ENCODE peak calls at places on chromosome 17, in eight cellular contexts. J is pancreas, M is cardiac fibroblast, D is epithelial cell of proximal tubule, X is dorsolateral prefrontal cortex, U is fibroblast of pulmonary artery, Q is tibial nerve, A is mucosa of descending colon. F is an unnamed sample.

GRCh38 chr17:80646328-80646727 is 101.7 kb downstream of the RPTOR start:
- DNase-seq in U (no peak), M (no peak), J (no peak), Q (no peak), D (no peak), X (no peak), A (no peak), F (no peak)

GRCh38 chr17:39632153-39632941 is 4.6 kb upstream of the STARD3 start:
- DNase-seq in D (no peak), J (peak; percentile 78), A (peak; percentile 91), Q (no peak), X (peak; percentile 34), U (no peak), M (no peak), F (no peak)

GRCh38 chr17:56598471-56598870 is 5.0 kb downstream of the NOG start:
- DNase-seq in X (no peak), Q (no peak), A (no peak), D (no peak), M (no peak), U (no peak), J (no peak), F (no peak)

GRCh38 chr17:80208050-80208449 is 12.1 kb downstream of the SGSH start:
- DNase-seq in Q (no peak), A (no peak), U (no peak), J (no peak), M (no peak), D (no peak), X (no peak), F (no peak)

GRCh38 chr17:50062323-50063243 is 6.7 kb downstream of the ITGA3 start:
- DNase-seq in A (peak; percentile 89), X (no peak), D (peak; percentile 85), M (peak; percentile 90), J (peak; percentile 23), Q (no peak), U (peak; percentile 79), F (no peak)

GRCh38 chr17:30021708-30022317 is 80.4 kb downstream of the EFCAB5 start:
- DNase-seq in M (peak; percentile 70), A (peak; percentile 67), D (no peak), Q (no peak), J (no peak), X (no peak), U (peak; percentile 73), F (peak; percentile 66)

GRCh38 chr17:37642706-37643105 is 540 bp downstream of the DDX52 start:
- DNase-seq in A (no peak), J (no peak), M (peak; percentile 42), D (no peak), X (no peak), Q (no peak), U (peak; percentile 45), F (no peak)

GRCh38 chr17:80678621-80679020 is 134.0 kb downstream of the RPTOR start:
- DNase-seq in X (no peak), Q (no peak), M (peak; percentile 51), A (no peak), U (peak; percentile 53), D (no peak), J (no peak), F (no peak)

GRCh38 chr17:48127371-48128051 is 19.9 kb downstream of the SNX11 start:
- DNase-seq in J (no peak), D (peak; percentile 51), M (no peak), U (peak; percentile 21), X (no peak), Q (no peak), A (no peak), F (no peak)

GRCh38 chr17:27547301-27547683 is 83.7 kb upstream of the LGALS9 start:
- DNase-seq in X (no peak), U (no peak), M (no peak), Q (no peak), J (no peak), A (no peak), D (no peak), F (no peak)

GRCh38 chr17:54013117-54013516 is 190.4 kb downstream of the KIF2B start:
- DNase-seq in D (no peak), A (no peak), U (no peak), M (no peak), Q (no peak), X (no peak), J (no peak), F (no peak)

GRCh38 chr17:28950017-28950751 is 1.1 kb downstream of the PHF12 start:
- DNase-seq in X (no peak), A (peak; percentile 69), J (peak; percentile 65), D (no peak), U (peak; percentile 48), Q (no peak), M (peak; percentile 52), F (peak; percentile 66)

GRCh38 chr17:49994085-49995054 is 654 bp downstream of the DLX3 start:
- DNase-seq in D (no peak), J (no peak), X (no peak), U (no peak), A (no peak), Q (no peak), M (no peak), F (no peak)

GRCh38 chr17:81097134-81097942 is 62.4 kb downstream of the BAIAP2 start:
- DNase-seq in X (peak; percentile 71), Q (peak; percentile 83), D (no peak), J (no peak), M (peak; percentile 87), A (peak; percentile 83), U (peak; percentile 83), F (peak; percentile 35)

GRCh38 chr17:49414271-49414621 is 436 bp downstream of the PHB1 start:
- DNase-seq in J (no peak), X (no peak), Q (no peak), D (no peak), M (no peak), U (no peak), A (peak; percentile 48), F (no peak)

GRCh38 chr17:7476474-7476873 is 3.0 kb downstream of the ZBTB4 start:
- DNase-seq in M (peak; percentile 31), Q (no peak), A (no peak), D (no peak), U (peak; percentile 46), X (no peak), J (no peak), F (no peak)

GRCh38 chr17:27782791-27783206 is 17.5 kb downstream of the NOS2 start:
- DNase-seq in U (no peak), A (no peak), X (no peak), D (no peak), M (no peak), J (no peak), Q (no peak), F (no peak)

GRCh38 chr17:81161972-81162371 is 3.3 kb upstream of the PVALEF start:
- DNase-seq in M (no peak), U (no peak), J (no peak), X (no peak), Q (no peak), D (no peak), A (no peak), F (no peak)

GRCh38 chr17:419073-419735 is 66.6 kb upstream of the RPH3AL start:
- DNase-seq in X (no peak), U (no peak), D (no peak), J (no peak), M (no peak), Q (no peak), A (no peak), F (no peak)

GRCh38 chr17:80109713-80110446 is 8.5 kb downstream of the GAA start:
- DNase-seq in M (no peak), J (peak; percentile 1), X (no peak), A (no peak), Q (no peak), U (no peak), D (no peak), F (no peak)

GRCh38 chr17:72321886-72322285 is 201.1 kb downstream of the SOX9 start:
- DNase-seq in D (no peak), U (no peak), Q (no peak), M (no peak), J (no peak), A (no peak), X (no peak), F (no peak)

GRCh38 chr17:15332338-15332737 is 9.1 kb downstream of the TEKT3 start:
- DNase-seq in J (no peak), D (no peak), U (no peak), A (no peak), X (no peak), Q (no peak), M (no peak), F (no peak)

GRCh38 chr17:60134396-60135159 is 15.2 kb upstream of the CA4 start:
- DNase-seq in X (no peak), M (peak; percentile 61), A (peak; percentile 12), U (peak; percentile 69), Q (no peak), D (no peak), J (peak; percentile 3), F (no peak)

GRCh38 chr17:50127661-50128361 is 2.1 kb downstream of the SAMD14 start:
- DNase-seq in U (peak; percentile 40), Q (no peak), M (no peak), J (no peak), X (no peak), D (no peak), A (no peak), F (no peak)

GRCh38 chr17:79938696-79939435 is 96.8 kb downstream of the TBC1D16 start:
- DNase-seq in J (no peak), D (no peak), M (no peak), A (no peak), Q (no peak), X (no peak), U (no peak), F (no peak)

GRCh38 chr17:12591336-12591735 is 74.4 kb upstream of the MYOCD start:
- DNase-seq in X (no peak), U (no peak), D (no peak), Q (no peak), M (no peak), J (no peak), A (no peak), F (no peak)

GRCh38 chr17:82101301-82101715 is 3.3 kb upstream of the FASN start:
- DNase-seq in A (no peak), Q (no peak), D (no peak), U (no peak), X (no peak), J (no peak), M (no peak), F (peak; percentile 1)

GRCh38 chr17:68431661-68432071 is 25.6 kb downstream of the WIPI1 start:
- DNase-seq in D (no peak), A (no peak), Q (no peak), M (peak; percentile 56), X (no peak), J (no peak), U (peak; percentile 50), F (peak; percentile 62)
- TF ChIP-seq CTCF in D (peak; percentile 46), A (no peak), Q (no peak), M (peak; percentile 10), X (peak; percentile 27), J (no peak), U (peak; percentile 34), F (peak; percentile 32)

GRCh38 chr17:21039839-21040575 is 2.8 kb downstream of the USP22 start:
- DNase-seq in D (no peak), A (peak; percentile 31), Q (no peak), U (peak; percentile 63), J (no peak), X (no peak), M (peak; percentile 57), F (peak; percentile 75)
- TF ChIP-seq CTCF in D (peak; percentile 61), A (no peak), Q (peak; percentile 28), U (peak; percentile 57), J (no peak), X (no peak), M (peak; percentile 56), F (peak; percentile 45)

GRCh38 chr17:78852709-78853111 is 12.1 kb upstream of the USP36 start:
- DNase-seq in U (peak; percentile 26), Q (no peak), A (no peak), X (no peak), J (no peak), D (no peak), M (peak; percentile 54), F (peak; percentile 43)
- TF ChIP-seq CTCF in U (no peak), Q (no peak), A (no peak), X (no peak), J (no peak), D (peak; percentile 30), M (peak; percentile 14), F (peak; percentile 26)

GRCh38 chr17:16477255-16477654 is 14.7 kb downstream of the LRRC75A start:
- DNase-seq in X (no peak), M (peak; percentile 89), J (no peak), D (no peak), Q (peak; percentile 31), A (no peak), U (peak; percentile 83), F (no peak)
- TF ChIP-seq CTCF in X (no peak), M (no peak), J (no peak), D (no peak), Q (no peak), A (no peak), U (no peak), F (no peak)

F was measured in GM12865.